ENCODE peak calls at places on chromosomes 3 and 15, in four cellular contexts. I is small intestine; A is neuronal stem cell; G is CD8-positive, alpha-beta T cell. V is an unnamed sample.

GRCh38 chr3:16207031-16207430 is 32.6 kb downstream of the GALNT15 start:
- DNase-seq in G (no peak), I (no peak), A (no peak), V (no peak)

GRCh38 chr3:66039590-66039887 is 821 bp upstream of the MAGI1 start:
- DNase-seq in A (no peak), I (peak), G (no peak), V (no peak)

GRCh38 chr3:44439499-44440295 is 37.8 kb downstream of the ZNF445 start:
- DNase-seq in G (peak), A (no peak), I (peak), V (peak)

GRCh38 chr15:51260262-51260661 is 78.1 kb downstream of the CYP19A1 start:
- DNase-seq in I (no peak), A (no peak), G (no peak), V (no peak)

GRCh38 chr3:48997714-48998637 is 7.9 kb downstream of the P4HTM start:
- DNase-seq in A (no peak), I (no peak), G (no peak), V (no peak)

GRCh38 chr3:127040216-127040615 is 57.3 kb downstream of the PLXNA1 start:
- DNase-seq in I (no peak), G (no peak), A (no peak), V (no peak)

GRCh38 chr3:22225161-22225560 is 474.2 kb upstream of the ZNF385D start:
- DNase-seq in A (no peak), G (no peak), I (no peak), V (no peak)

GRCh38 chr3:107061466-107061865 is 315.8 kb upstream of the CCDC54 start:
- DNase-seq in A (no peak), G (no peak), I (no peak), V (no peak)

GRCh38 chr3:71010731-71011455 is 572.6 kb downstream of the FOXP1 start:
- DNase-seq in I (peak), A (no peak), G (peak), V (peak)

GRCh38 chr3:152229692-152230091 is 39.0 kb upstream of the MBNL1 start:
- DNase-seq in G (no peak), I (no peak), A (no peak), V (no peak)

GRCh38 chr3:105867690-105868449 is 942 bp downstream of the CBLB start:
- DNase-seq in G (no peak), A (no peak), I (peak), V (no peak)

GRCh38 chr15:34616613-34617012 is 33.2 kb upstream of the GOLGA8B start:
- DNase-seq in I (peak), A (no peak), G (no peak), V (no peak)

GRCh38 chr15:55897560-55898336 is 95.7 kb downstream of the NEDD4 start:
- DNase-seq in A (peak), G (no peak), I (peak), V (no peak)

GRCh38 chr3:89280822-89281365 is 173.5 kb downstream of the EPHA3 start:
- DNase-seq in A (no peak), I (no peak), G (no peak), V (no peak)

GRCh38 chr15:76973362-76973743 is 21.6 kb upstream of the PSTPIP1 start:
- DNase-seq in I (no peak), G (peak), A (peak), V (peak)

GRCh38 chr15:56919708-56920637 is 1.5 kb downstream of the TCF12 start:
- DNase-seq in G (no peak), A (no peak), I (no peak), V (peak)

GRCh38 chr3:58495101-58495500 is 3.2 kb downstream of the KCTD6 start:
- DNase-seq in I (no peak), A (no peak), G (no peak), V (no peak)
- H3K4me3 ChIP-seq in I (no peak), A (no peak), G (no peak), V (no peak)

DNA sequence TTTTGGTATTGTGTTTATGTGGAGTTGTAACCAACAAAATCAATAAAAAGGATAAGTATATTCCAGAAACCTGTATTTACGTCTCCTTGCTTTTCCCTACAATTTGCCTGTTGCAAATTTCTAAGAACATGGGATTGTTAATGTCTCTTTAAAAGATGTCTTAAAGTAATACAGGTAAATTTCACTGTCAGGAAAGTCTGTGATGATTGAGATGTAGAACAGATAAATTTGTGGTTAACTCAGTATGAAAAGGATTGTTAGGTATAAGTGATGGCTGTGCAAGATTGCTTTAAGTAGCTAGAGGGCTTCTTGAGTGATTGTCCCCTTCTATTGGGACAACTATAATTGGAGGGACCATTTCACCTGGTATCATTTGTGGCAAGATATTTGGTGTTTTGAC is 6.8 kb downstream of the PTPRG start:
- DNase-seq in G (no peak), A (no peak), I (no peak), V (no peak)
- H3K4me3 ChIP-seq in G (no peak), A (no peak), I (no peak), V (no peak)

GRCh38 chr15:67746450-67746849 is 78.9 kb upstream of the SKOR1 start:
- DNase-seq in G (no peak), I (no peak), A (no peak), V (peak)

GRCh38 chr15:67745059-67745993 is 80.0 kb upstream of the SKOR1 start:
- DNase-seq in G (no peak), I (no peak), A (no peak), V (no peak)

GRCh38 chr15:67746022-67746421 is 79.3 kb upstream of the SKOR1 start:
- DNase-seq in G (no peak), A (no peak), I (no peak), V (no peak)

GRCh38 chr15:67743558-67743957 is 81.8 kb upstream of the SKOR1 start:
- DNase-seq in I (no peak), A (no peak), G (no peak), V (no peak)

GRCh38 chr15:67744331-67745058 is 80.8 kb upstream of the SKOR1 start:
- DNase-seq in G (no peak), A (no peak), I (no peak), V (no peak)
- H3K4me3 ChIP-seq in G (peak), A (no peak), I (no peak), V (no peak)

DNA sequence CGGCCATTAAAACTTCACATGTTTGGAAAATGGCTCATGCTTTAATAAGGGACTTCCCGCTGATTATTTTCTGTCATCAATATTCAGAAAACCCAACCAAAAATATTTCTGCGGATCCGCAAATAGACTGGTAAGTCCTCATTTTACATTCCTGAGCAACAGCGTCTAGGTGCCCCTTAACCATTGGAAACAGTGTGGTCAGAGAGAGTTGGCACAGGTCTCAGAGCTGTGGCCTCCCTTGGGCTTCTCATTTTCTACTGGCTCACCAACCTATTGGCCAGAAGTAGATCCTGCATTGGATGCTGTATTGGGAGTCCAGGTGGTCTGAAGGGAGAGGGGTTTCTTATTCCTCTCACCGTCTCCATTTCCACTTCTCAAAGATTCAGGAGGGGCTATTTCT is 348.1 kb upstream of the DCBLD2 start:
- DNase-seq in A (no peak), I (no peak), G (no peak), V (no peak)
- H3K4me3 ChIP-seq in A (no peak), I (no peak), G (no peak), V (no peak)

GRCh38 chr3:61684386-61684785 is 123.0 kb downstream of the PTPRG start:
- DNase-seq in A (no peak), G (no peak), I (no peak), V (no peak)

GRCh38 chr3:61683409-61684261 is 122.3 kb downstream of the PTPRG start:
- DNase-seq in I (no peak), G (no peak), A (no peak), V (no peak)

GRCh38 chr3:61681636-61682035 is 120.3 kb downstream of the PTPRG start:
- DNase-seq in G (no peak), A (no peak), I (no peak), V (no peak)

GRCh38 chr3:61680617-61681016 is 119.2 kb downstream of the PTPRG start:
- DNase-seq in A (no peak), I (no peak), G (no peak), V (no peak)

GRCh38 chr3:61682671-61683408 is 121.5 kb downstream of the PTPRG start:
- DNase-seq in I (no peak), A (no peak), G (no peak), V (no peak)
- H3K4me3 ChIP-seq in I (no peak), A (no peak), G (no peak), V (no peak)

GRCh38 chr3:150220041-150220440 is 188.1 kb upstream of the TSC22D2 start:
- DNase-seq in G (no peak), I (no peak), A (no peak), V (no peak)
- H3K4me3 ChIP-seq in G (no peak), I (no peak), A (no peak), V (no peak)

GRCh38 chr3:62876064-62876463 is 848 bp upstream of the CADPS start:
- DNase-seq in I (peak), G (no peak), A (peak), V (peak)

GRCh38 chr3:62874398-62875102 is 666 bp downstream of the CADPS start:
- DNase-seq in A (no peak), I (no peak), G (no peak), V (no peak)

GRCh38 chr3:62875103-62876002 is at the start of gene CADPS:
- DNase-seq in G (no peak), I (peak), A (no peak), V (no peak)

GRCh38 chr3:62872318-62872717 is 2.9 kb downstream of the CADPS start:
- DNase-seq in I (no peak), A (no peak), G (no peak), V (no peak)

DNA sequence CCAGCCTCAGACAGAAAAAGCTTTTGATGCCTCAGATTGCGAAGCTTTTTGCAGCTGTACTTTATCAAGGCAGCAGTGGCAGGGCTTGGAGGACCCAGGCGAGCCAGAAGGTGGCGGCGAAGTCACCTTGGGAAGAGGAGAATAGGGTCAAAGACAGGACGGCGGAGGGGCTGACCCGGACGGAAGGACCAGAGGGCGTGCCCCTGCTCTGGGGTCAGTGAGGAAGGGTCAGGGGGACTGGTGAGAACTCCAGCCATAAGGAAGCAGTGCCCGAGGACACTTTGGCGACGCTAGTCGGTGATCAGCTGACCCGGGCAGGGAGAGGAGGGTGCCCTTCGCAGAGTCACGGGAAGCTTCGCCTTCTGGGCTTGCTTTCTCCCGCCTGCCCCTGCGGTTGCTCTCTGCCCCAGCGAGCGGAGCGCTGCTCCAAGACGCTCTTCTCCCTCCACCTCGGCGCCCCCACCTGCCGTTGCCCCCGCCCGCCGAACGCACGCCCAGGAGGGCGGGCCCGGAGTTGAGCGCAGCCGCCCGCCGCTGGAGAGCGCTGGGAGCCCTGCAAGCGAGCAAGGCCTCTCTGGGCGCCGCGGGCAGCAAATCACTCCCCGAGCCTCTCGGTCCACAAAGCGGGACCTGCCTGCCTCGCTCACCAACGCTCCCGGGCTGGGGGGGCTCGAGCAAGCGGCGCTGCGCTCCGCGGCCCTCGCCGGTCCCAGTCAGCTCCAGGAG is 1.4 kb downstream of the CADPS start:
- DNase-seq in G (no peak), A (peak), I (peak), V (peak)
- H3K4me3 ChIP-seq in G (no peak), A (peak), I (peak), V (no peak)